ENCODE peak calls at places on chromosomes 11 and 22, in seven cellular contexts. N is brain microvascular endothelial cell, M is hepatocyte, V is psoas muscle, C is HL-60, J is astrocyte of the cerebellum, H is endodermal cell. P is an unnamed sample.

GRCh38 chr11:22304337-22304961 is 33.7 kb upstream of the SLC17A6 start:
- DNase-seq in N (no peak), M (peak), V (no peak), C (peak), J (peak), H (no peak), P (peak)

GRCh38 chr11:105321696-105322095 is 182.1 kb upstream of the CARD18 start:
- DNase-seq in N (no peak), M (no peak), V (no peak), C (no peak), J (no peak), H (no peak), P (no peak)

GRCh38 chr11:102430158-102430836 is 22.3 kb downstream of the TMEM123 start:
- DNase-seq in N (peak), M (no peak), V (no peak), C (no peak), J (no peak), H (no peak), P (no peak)

GRCh38 chr11:35419713-35420333 is 465 bp upstream of the SLC1A2 start:
- DNase-seq in N (no peak), M (no peak), V (peak), C (no peak), J (no peak), H (peak), P (no peak)

GRCh38 chr11:133928628-133929059 is 28.1 kb downstream of the IGSF9B start:
- DNase-seq in N (no peak), M (no peak), V (no peak), C (peak), J (no peak), H (peak), P (no peak)

GRCh38 chr11:117095301-117096139 is 2.7 kb downstream of the SIK3 start:
- DNase-seq in N (no peak), M (no peak), V (no peak), C (no peak), J (no peak), H (no peak), P (peak)

GRCh38 chr11:63917685-63918523 is 940 bp upstream of the RCOR2 start:
- DNase-seq in N (no peak), M (peak), V (peak), C (peak), J (no peak), H (peak), P (peak)

GRCh38 chr11:126165366-126166156 is 45.9 kb downstream of the RPUSD4 start:
- DNase-seq in N (no peak), M (no peak), V (no peak), C (no peak), J (no peak), H (no peak), P (peak)

GRCh38 chr11:28767574-28767973 is 659.4 kb downstream of the METTL15 start:
- DNase-seq in N (peak), M (no peak), V (no peak), C (no peak), J (no peak), H (no peak), P (peak)

GRCh38 chr11:16606784-16607674 is 131.4 kb upstream of the C11orf58 start:
- DNase-seq in N (no peak), M (peak), V (peak), C (no peak), J (no peak), H (peak), P (no peak)

GRCh38 chr22:31345331-31346254 is 553 bp downstream of the PATZ1 start:
- DNase-seq in N (peak), M (peak), V (peak), C (peak), J (peak), H (peak), P (peak)

GRCh38 chr11:65304613-65305012 is 10.1 kb upstream of the CDC42EP2 start:
- DNase-seq in N (no peak), M (no peak), V (peak), C (no peak), J (no peak), H (no peak), P (no peak)

GRCh38 chr11:128208329-128209220 is 378.8 kb downstream of the ETS1 start:
- DNase-seq in N (peak), M (no peak), V (no peak), C (no peak), J (peak), H (no peak), P (peak)

GRCh38 chr11:20156280-20156875 is 3.9 kb downstream of the DBX1 start:
- DNase-seq in N (no peak), M (no peak), V (no peak), C (no peak), J (no peak), H (peak), P (no peak)

GRCh38 chr11:60563553-60564235 is 48.5 kb downstream of the MS4A13 start:
- DNase-seq in N (no peak), M (no peak), V (no peak), C (no peak), J (no peak), H (peak), P (peak)

GRCh38 chr22:40690370-40690769 is 11.1 kb downstream of the MCHR1 start:
- DNase-seq in N (no peak), M (no peak), V (no peak), C (no peak), J (no peak), H (peak), P (no peak)

DNA sequence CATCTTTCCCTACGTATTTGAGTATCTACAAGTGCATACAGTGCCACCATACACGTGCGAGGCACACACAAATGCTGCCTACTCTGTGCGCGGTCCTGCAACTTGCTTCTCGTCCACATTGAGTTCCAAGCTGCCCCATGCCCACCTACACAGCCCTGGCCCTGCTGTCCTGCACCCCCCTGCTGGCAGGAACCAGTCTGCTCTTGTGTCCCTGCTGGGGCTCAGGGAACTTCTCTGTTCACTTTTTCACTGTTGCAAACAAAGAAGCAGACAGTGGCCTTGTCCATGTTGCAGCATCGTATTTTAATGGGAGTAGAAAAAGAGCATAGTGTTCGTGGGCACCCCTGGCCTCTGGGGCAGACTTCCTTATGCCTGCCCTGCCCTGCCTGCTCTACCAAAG is 14.0 kb downstream of the CPT1A start:
- DNase-seq in N (no peak), M (no peak), V (no peak), C (peak), J (no peak), H (no peak), P (no peak)
- TF ChIP-seq CTCF in N (peak), M (no peak), V (no peak), C (peak), J (no peak), H (peak), P (no peak)

DNA sequence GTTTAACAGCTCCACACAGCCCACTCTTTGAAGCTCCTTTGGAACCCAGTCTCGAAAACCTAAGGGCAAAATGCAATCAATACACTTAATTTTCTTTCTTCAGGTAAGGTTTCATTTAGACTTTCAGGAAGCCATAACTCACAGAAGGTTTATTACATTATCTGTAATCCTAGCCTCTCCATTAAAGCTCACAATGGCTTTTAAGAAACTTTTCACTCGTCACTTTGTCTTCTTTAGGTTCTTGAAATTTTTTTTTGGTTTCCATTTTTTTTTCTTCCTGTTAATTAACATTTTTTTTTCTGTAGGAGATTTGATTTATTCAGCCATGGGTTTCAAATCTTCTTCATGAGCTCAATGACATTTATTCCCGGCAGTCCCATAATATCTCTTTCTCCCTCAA is 91.4 kb downstream of the ARL14EP start:
- DNase-seq in N (no peak), M (no peak), V (no peak), C (no peak), J (no peak), H (no peak), P (no peak)
- H3K4me3 ChIP-seq in N (no peak), M (no peak), V (no peak), C (no peak), J (no peak), H (no peak), P (no peak)

DNA sequence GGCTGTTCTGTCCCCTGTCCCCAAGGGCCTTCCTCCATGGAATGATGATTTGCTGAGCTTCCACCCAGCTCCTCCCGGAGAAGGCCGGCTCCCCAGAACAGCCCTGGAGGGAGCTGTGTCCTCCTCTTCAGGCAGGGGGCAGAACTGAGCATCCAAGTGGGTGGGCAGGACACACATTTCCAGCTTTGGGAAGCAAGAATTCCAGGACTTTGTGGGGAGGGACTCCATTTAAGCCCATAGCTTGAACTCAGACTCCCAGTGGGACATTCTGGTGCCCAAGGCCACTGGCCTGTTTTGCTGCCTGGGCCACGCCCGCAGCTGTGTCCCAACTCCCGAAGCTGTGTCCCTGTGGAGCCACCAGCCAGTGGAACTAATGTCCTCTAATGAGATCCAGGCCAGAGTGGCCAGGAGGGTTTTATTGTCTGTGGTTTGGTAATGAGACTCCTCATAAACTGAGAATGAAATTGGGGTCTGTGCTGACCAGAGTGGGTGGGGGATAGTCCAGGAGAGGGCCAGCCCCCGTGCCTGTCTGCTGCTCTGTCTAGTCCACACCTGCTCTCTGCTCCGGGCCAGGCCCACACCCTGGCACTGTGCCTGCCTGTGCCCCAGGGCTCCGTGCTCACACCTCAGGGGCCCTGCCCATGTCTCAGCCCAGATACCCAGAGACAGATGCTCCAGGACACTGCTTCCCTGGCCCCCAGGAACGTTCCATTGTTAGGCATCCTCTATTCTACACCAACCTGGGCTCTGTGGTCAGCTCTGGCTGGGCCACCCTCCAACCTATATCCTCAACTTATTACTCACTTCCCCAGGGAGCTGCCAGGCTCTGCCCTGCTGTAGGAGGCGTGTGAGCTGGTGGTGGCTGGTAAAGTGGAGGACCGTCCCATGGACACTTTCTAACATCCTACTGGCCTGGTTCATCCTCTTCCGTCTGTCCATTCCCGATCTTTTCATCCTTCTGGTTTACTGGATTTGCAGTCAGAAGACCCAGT is 7.6 kb downstream of the NECTIN1 start:
- DNase-seq in N (no peak), M (no peak), V (peak), C (no peak), J (no peak), H (peak), P (peak)
- TF ChIP-seq CTCF in N (peak), M (peak), V (peak), C (no peak), J (peak), H (peak), P (peak)

DNA sequence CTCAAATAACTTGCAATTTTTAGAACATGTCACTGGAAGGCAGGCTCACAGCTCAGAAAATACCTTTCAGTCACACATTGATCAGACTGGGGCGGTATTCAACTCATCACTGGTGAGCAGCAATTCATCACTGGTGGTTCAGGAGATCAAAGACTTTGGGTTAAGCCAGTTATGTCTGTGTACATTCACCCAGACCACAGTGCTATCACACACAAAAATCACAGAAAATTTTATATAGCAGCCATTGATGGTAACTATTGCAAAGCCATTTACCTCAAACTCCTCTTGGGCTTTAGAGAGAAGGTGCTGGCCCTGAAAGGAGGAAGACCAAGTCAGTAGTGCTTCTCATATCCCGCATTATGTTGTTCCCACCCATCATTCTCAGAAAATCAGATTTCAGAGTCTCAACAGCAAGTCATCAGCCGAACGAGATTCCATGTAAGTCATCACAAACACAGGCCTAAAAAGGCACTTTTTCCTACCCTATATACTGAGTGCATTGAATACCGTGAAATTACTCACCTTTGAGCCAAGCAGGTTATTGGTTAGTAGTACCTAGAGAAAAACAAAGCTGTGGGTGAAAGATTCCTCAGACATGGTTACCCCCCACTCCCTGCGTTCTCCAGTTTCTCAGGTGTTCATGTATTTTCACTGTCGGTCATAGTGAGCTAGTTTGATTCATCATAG is 14.0 kb upstream of the WDR74 start:
- DNase-seq in N (no peak), M (no peak), V (no peak), C (peak), J (no peak), H (no peak), P (no peak)
- H3K4me3 ChIP-seq in N (peak), M (peak), V (peak), C (peak), J (peak), H (peak), P (peak)

DNA sequence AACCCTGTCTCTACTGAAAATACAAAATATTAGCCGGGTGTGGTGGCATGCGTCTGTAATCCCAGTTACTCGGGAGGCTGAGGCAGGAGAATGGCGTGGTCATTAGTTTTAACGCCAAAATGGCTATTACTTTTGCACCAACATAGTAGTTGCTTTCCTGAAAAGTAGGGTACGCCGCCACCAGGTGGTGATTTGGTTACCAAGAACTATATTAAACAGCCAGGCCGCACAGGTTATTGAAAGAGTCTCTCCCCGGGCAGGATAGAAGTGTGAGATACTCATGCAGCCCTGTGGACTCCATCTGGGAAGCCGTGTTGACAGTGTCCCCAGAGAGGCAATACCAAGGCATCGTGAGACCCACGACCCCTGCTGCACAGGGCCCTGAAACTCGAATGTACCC is 24.6 kb upstream of the LRRC32 start:
- DNase-seq in N (no peak), M (no peak), V (no peak), C (no peak), J (no peak), H (no peak), P (no peak)
- TF ChIP-seq CTCF in N (peak), M (no peak), V (no peak), C (no peak), J (no peak), H (peak), P (no peak)